ENCODE peak calls at places on chromosomes 1 and 21, in six cellular contexts. One of them, this sample, is unnamed.
A peak's percentile ranks its signal among the peaks of the same experiment; 100 is the strongest.

GRCh38 chr1:78619446-78619802 is 824 bp upstream of the IFI44L start:
- DNase-seq in sigmoid colon: no peak
- DNase-seq in T1000: no peak
- DNase-seq in MCF 10A: no peak
- DNase-seq in EH: no peak
- DNase-seq in adrenal gland: no peak
- DNase-seq in this sample: no peak

GRCh38 chr1:228471762-228472398 is 15.3 kb upstream of the RNF187 start:
- DNase-seq in sigmoid colon: no peak
- DNase-seq in T1000: no peak
- DNase-seq in MCF 10A: peak; percentile 81
- DNase-seq in EH: peak; percentile 53
- DNase-seq in adrenal gland: no peak
- DNase-seq in this sample: no peak

GRCh38 chr1:12161662-12162458 is 4.9 kb upstream of the TNFRSF1B start:
- DNase-seq in sigmoid colon: peak; percentile 92
- DNase-seq in T1000: peak; percentile 61
- DNase-seq in MCF 10A: peak; percentile 91
- DNase-seq in EH: peak; percentile 95
- DNase-seq in adrenal gland: peak; percentile 78
- DNase-seq in this sample: peak; percentile 70

GRCh38 chr1:181490740-181491712 is 7.7 kb downstream of the CACNA1E start:
- DNase-seq in sigmoid colon: peak; percentile 67
- DNase-seq in T1000: no peak
- DNase-seq in MCF 10A: no peak
- DNase-seq in EH: no peak
- DNase-seq in adrenal gland: no peak
- DNase-seq in this sample: no peak

GRCh38 chr1:158978730-158979129 is 31.0 kb upstream of the IFI16 start:
- DNase-seq in sigmoid colon: no peak
- DNase-seq in T1000: no peak
- DNase-seq in MCF 10A: no peak
- DNase-seq in EH: no peak
- DNase-seq in adrenal gland: no peak
- DNase-seq in this sample: no peak

GRCh38 chr1:180563013-180563827 is 4.5 kb downstream of the OVAAL start:
- DNase-seq in sigmoid colon: no peak
- DNase-seq in T1000: peak; percentile 13
- DNase-seq in MCF 10A: peak; percentile 49
- DNase-seq in EH: peak; percentile 87
- DNase-seq in adrenal gland: no peak
- DNase-seq in this sample: no peak

GRCh38 chr1:81699234-81699633 is 101.5 kb upstream of the ADGRL2 start:
- DNase-seq in sigmoid colon: no peak
- DNase-seq in T1000: no peak
- DNase-seq in MCF 10A: peak; percentile 83
- DNase-seq in EH: peak; percentile 79
- DNase-seq in adrenal gland: no peak
- DNase-seq in this sample: peak; percentile 96

GRCh38 chr1:196567238-196567637 is 41.0 kb downstream of the KCNT2 start:
- DNase-seq in sigmoid colon: no peak
- DNase-seq in T1000: no peak
- DNase-seq in MCF 10A: no peak
- DNase-seq in EH: no peak
- DNase-seq in adrenal gland: no peak
- DNase-seq in this sample: no peak

GRCh38 chr21:44874497-44875331 is 1.2 kb upstream of the PTTG1IP start:
- DNase-seq in sigmoid colon: peak; percentile 83
- DNase-seq in T1000: no peak
- DNase-seq in MCF 10A: peak; percentile 61
- DNase-seq in EH: no peak
- DNase-seq in adrenal gland: peak; percentile 57
- DNase-seq in this sample: no peak

GRCh38 chr21:14773777-14774345 is 227.7 kb upstream of the SAMSN1 start:
- DNase-seq in sigmoid colon: peak; percentile 65
- DNase-seq in T1000: no peak
- DNase-seq in MCF 10A: peak; percentile 72
- DNase-seq in EH: no peak
- DNase-seq in adrenal gland: peak; percentile 22
- DNase-seq in this sample: no peak

This sample was measured in foreskin keratinocyte.